ENCODE peak calls at places on chromosome 15, in five cellular contexts. One of them, this sample, is unnamed.

GRCh38 chr15:56815247-56815646 is 81.9 kb upstream of the ZNF280D start:
- DNase-seq in left ventricle myocardium inferior: no peak
- DNase-seq in activated T-helper 9 cell treated with anti-CD3 and anti-CD28 coated beads, Interleukin-2, amount 50 U/mL, for 16 hours: no peak
- DNase-seq in NCI-H2081: no peak
- DNase-seq in ELF-1: no peak
- DNase-seq in this sample: no peak

GRCh38 chr15:73745073-73745472 is 8.1 kb downstream of the INSYN1 start:
- DNase-seq in activated T-helper 9 cell treated with anti-CD3 and anti-CD28 coated beads, Interleukin-2, amount 50 U/mL, for 16 hours: no peak
- DNase-seq in NCI-H2081: no peak
- DNase-seq in ELF-1: no peak
- DNase-seq in left ventricle myocardium inferior: no peak
- DNase-seq in this sample: no peak

GRCh38 chr15:95975212-95975611 is 355.3 kb upstream of the NR2F2 start:
- DNase-seq in left ventricle myocardium inferior: no peak
- DNase-seq in NCI-H2081: no peak
- DNase-seq in activated T-helper 9 cell treated with anti-CD3 and anti-CD28 coated beads, Interleukin-2, amount 50 U/mL, for 16 hours: no peak
- DNase-seq in ELF-1: no peak
- DNase-seq in this sample: no peak

GRCh38 chr15:97259943-97260342 is 700.6 kb upstream of the ARRDC4 start:
- DNase-seq in NCI-H2081: no peak
- DNase-seq in ELF-1: no peak
- DNase-seq in left ventricle myocardium inferior: no peak
- DNase-seq in activated T-helper 9 cell treated with anti-CD3 and anti-CD28 coated beads, Interleukin-2, amount 50 U/mL, for 16 hours: no peak
- DNase-seq in this sample: no peak

GRCh38 chr15:50134524-50135024 is 15.5 kb upstream of the ATP8B4 start:
- DNase-seq in NCI-H2081: no peak
- DNase-seq in left ventricle myocardium inferior: no peak
- DNase-seq in ELF-1: no peak
- DNase-seq in activated T-helper 9 cell treated with anti-CD3 and anti-CD28 coated beads, Interleukin-2, amount 50 U/mL, for 16 hours: no peak
- DNase-seq in this sample: no peak

GRCh38 chr15:68791431-68792283 is 29.0 kb downstream of the ANP32A start:
- DNase-seq in activated T-helper 9 cell treated with anti-CD3 and anti-CD28 coated beads, Interleukin-2, amount 50 U/mL, for 16 hours: peak
- DNase-seq in ELF-1: peak
- DNase-seq in left ventricle myocardium inferior: no peak
- DNase-seq in NCI-H2081: no peak
- DNase-seq in this sample: no peak

GRCh38 chr15:57444877-57445513 is 68.7 kb downstream of the CGNL1 start:
- DNase-seq in NCI-H2081: no peak
- DNase-seq in ELF-1: no peak
- DNase-seq in left ventricle myocardium inferior: no peak
- DNase-seq in activated T-helper 9 cell treated with anti-CD3 and anti-CD28 coated beads, Interleukin-2, amount 50 U/mL, for 16 hours: no peak
- DNase-seq in this sample: no peak

GRCh38 chr15:55357774-55358173 is 38.8 kb downstream of the PIGB start:
- DNase-seq in NCI-H2081: no peak
- DNase-seq in ELF-1: no peak
- DNase-seq in left ventricle myocardium inferior: no peak
- DNase-seq in activated T-helper 9 cell treated with anti-CD3 and anti-CD28 coated beads, Interleukin-2, amount 50 U/mL, for 16 hours: no peak
- DNase-seq in this sample: no peak

GRCh38 chr15:93088981-93089854 is at the start of gene RGMA:
- DNase-seq in NCI-H2081: peak
- DNase-seq in left ventricle myocardium inferior: peak
- DNase-seq in activated T-helper 9 cell treated with anti-CD3 and anti-CD28 coated beads, Interleukin-2, amount 50 U/mL, for 16 hours: no peak
- DNase-seq in ELF-1: peak
- DNase-seq in this sample: no peak

GRCh38 chr15:90364251-90364650 is 12.2 kb downstream of the ZNF774 start:
- DNase-seq in ELF-1: no peak
- DNase-seq in activated T-helper 9 cell treated with anti-CD3 and anti-CD28 coated beads, Interleukin-2, amount 50 U/mL, for 16 hours: no peak
- DNase-seq in left ventricle myocardium inferior: no peak
- DNase-seq in NCI-H2081: no peak
- DNase-seq in this sample: no peak

GRCh38 chr15:89475688-89476087 is 20.7 kb downstream of the RHCG start:
- DNase-seq in ELF-1: peak
- DNase-seq in NCI-H2081: no peak
- DNase-seq in activated T-helper 9 cell treated with anti-CD3 and anti-CD28 coated beads, Interleukin-2, amount 50 U/mL, for 16 hours: no peak
- DNase-seq in left ventricle myocardium inferior: no peak
- DNase-seq in this sample: no peak

GRCh38 chr15:78108300-78109084 is 16.1 kb downstream of the SH2D7 start:
- DNase-seq in activated T-helper 9 cell treated with anti-CD3 and anti-CD28 coated beads, Interleukin-2, amount 50 U/mL, for 16 hours: peak
- DNase-seq in ELF-1: peak
- DNase-seq in left ventricle myocardium inferior: peak
- DNase-seq in NCI-H2081: peak
- DNase-seq in this sample: peak

GRCh38 chr15:74174966-74175270 is 1.4 kb downstream of the ISLR start:
- DNase-seq in activated T-helper 9 cell treated with anti-CD3 and anti-CD28 coated beads, Interleukin-2, amount 50 U/mL, for 16 hours: no peak
- DNase-seq in left ventricle myocardium inferior: no peak
- DNase-seq in ELF-1: no peak
- DNase-seq in NCI-H2081: no peak
- DNase-seq in this sample: peak

GRCh38 chr15:100311829-100312228 is 29.9 kb downstream of the ADAMTS17 start:
- DNase-seq in activated T-helper 9 cell treated with anti-CD3 and anti-CD28 coated beads, Interleukin-2, amount 50 U/mL, for 16 hours: no peak
- DNase-seq in NCI-H2081: peak
- DNase-seq in left ventricle myocardium inferior: no peak
- DNase-seq in ELF-1: no peak
- DNase-seq in this sample: no peak

GRCh38 chr15:62253294-62253693 is 88.2 kb upstream of the C2CD4B start:
- DNase-seq in ELF-1: peak
- DNase-seq in left ventricle myocardium inferior: no peak
- DNase-seq in activated T-helper 9 cell treated with anti-CD3 and anti-CD28 coated beads, Interleukin-2, amount 50 U/mL, for 16 hours: no peak
- DNase-seq in NCI-H2081: no peak
- DNase-seq in this sample: no peak

GRCh38 chr15:76199106-76200082 is 111.9 kb downstream of the ETFA start:
- DNase-seq in activated T-helper 9 cell treated with anti-CD3 and anti-CD28 coated beads, Interleukin-2, amount 50 U/mL, for 16 hours: no peak
- DNase-seq in ELF-1: no peak
- DNase-seq in NCI-H2081: no peak
- DNase-seq in left ventricle myocardium inferior: peak
- DNase-seq in this sample: peak

GRCh38 chr15:81480645-81481053 is 106.6 kb upstream of the TMC3 start:
- DNase-seq in ELF-1: peak
- DNase-seq in left ventricle myocardium inferior: no peak
- DNase-seq in activated T-helper 9 cell treated with anti-CD3 and anti-CD28 coated beads, Interleukin-2, amount 50 U/mL, for 16 hours: no peak
- DNase-seq in NCI-H2081: peak
- DNase-seq in this sample: no peak

GRCh38 chr15:34366271-34367043 is 539 bp downstream of the LPCAT4 start:
- DNase-seq in ELF-1: peak
- DNase-seq in left ventricle myocardium inferior: peak
- DNase-seq in NCI-H2081: peak
- DNase-seq in activated T-helper 9 cell treated with anti-CD3 and anti-CD28 coated beads, Interleukin-2, amount 50 U/mL, for 16 hours: peak
- DNase-seq in this sample: peak

GRCh38 chr15:43943511-43943910 is 116.7 kb downstream of the WDR76 start:
- DNase-seq in ELF-1: no peak
- DNase-seq in left ventricle myocardium inferior: no peak
- DNase-seq in activated T-helper 9 cell treated with anti-CD3 and anti-CD28 coated beads, Interleukin-2, amount 50 U/mL, for 16 hours: no peak
- DNase-seq in NCI-H2081: no peak
- DNase-seq in this sample: no peak

GRCh38 chr15:89766357-89767311 is 9.5 kb upstream of the MESP2 start:
- DNase-seq in left ventricle myocardium inferior: peak
- DNase-seq in activated T-helper 9 cell treated with anti-CD3 and anti-CD28 coated beads, Interleukin-2, amount 50 U/mL, for 16 hours: no peak
- DNase-seq in ELF-1: no peak
- DNase-seq in NCI-H2081: no peak
- DNase-seq in this sample: no peak

GRCh38 chr15:55552926-55553325 is 35.2 kb downstream of the PYGO1 start:
- DNase-seq in activated T-helper 9 cell treated with anti-CD3 and anti-CD28 coated beads, Interleukin-2, amount 50 U/mL, for 16 hours: no peak
- DNase-seq in NCI-H2081: peak
- DNase-seq in left ventricle myocardium inferior: peak
- DNase-seq in ELF-1: peak
- DNase-seq in this sample: no peak

GRCh38 chr15:36953346-36953745 is 147.0 kb downstream of the MEIS2 start:
- DNase-seq in NCI-H2081: no peak
- DNase-seq in activated T-helper 9 cell treated with anti-CD3 and anti-CD28 coated beads, Interleukin-2, amount 50 U/mL, for 16 hours: no peak
- DNase-seq in left ventricle myocardium inferior: no peak
- DNase-seq in ELF-1: no peak
- DNase-seq in this sample: no peak

GRCh38 chr15:90035095-90035834 is 34.1 kb downstream of the ZNF710 start:
- DNase-seq in NCI-H2081: peak
- DNase-seq in activated T-helper 9 cell treated with anti-CD3 and anti-CD28 coated beads, Interleukin-2, amount 50 U/mL, for 16 hours: no peak
- DNase-seq in ELF-1: peak
- DNase-seq in left ventricle myocardium inferior: peak
- DNase-seq in this sample: no peak

GRCh38 chr15:42273900-42274692 is 863 bp upstream of the TMEM87A start:
- DNase-seq in activated T-helper 9 cell treated with anti-CD3 and anti-CD28 coated beads, Interleukin-2, amount 50 U/mL, for 16 hours: peak
- DNase-seq in left ventricle myocardium inferior: peak
- DNase-seq in ELF-1: peak
- DNase-seq in NCI-H2081: peak
- DNase-seq in this sample: peak

GRCh38 chr15:47514251-47514652 is 203.1 kb upstream of the SEMA6D start:
- DNase-seq in NCI-H2081: no peak
- DNase-seq in ELF-1: no peak
- DNase-seq in left ventricle myocardium inferior: no peak
- DNase-seq in activated T-helper 9 cell treated with anti-CD3 and anti-CD28 coated beads, Interleukin-2, amount 50 U/mL, for 16 hours: no peak
- DNase-seq in this sample: no peak

GRCh38 chr15:48722764-48723661 is 77.5 kb upstream of the FBN1 start:
- DNase-seq in activated T-helper 9 cell treated with anti-CD3 and anti-CD28 coated beads, Interleukin-2, amount 50 U/mL, for 16 hours: no peak
- DNase-seq in left ventricle myocardium inferior: no peak
- DNase-seq in NCI-H2081: no peak
- DNase-seq in ELF-1: no peak
- DNase-seq in this sample: no peak

GRCh38 chr15:71093089-71094024 is 21.9 kb upstream of the THSD4 start:
- DNase-seq in NCI-H2081: peak
- DNase-seq in ELF-1: no peak
- DNase-seq in activated T-helper 9 cell treated with anti-CD3 and anti-CD28 coated beads, Interleukin-2, amount 50 U/mL, for 16 hours: no peak
- DNase-seq in left ventricle myocardium inferior: no peak
- DNase-seq in this sample: no peak

GRCh38 chr15:48385431-48385830 is 54.2 kb downstream of the DUT start:
- DNase-seq in ELF-1: no peak
- DNase-seq in NCI-H2081: no peak
- DNase-seq in left ventricle myocardium inferior: no peak
- DNase-seq in activated T-helper 9 cell treated with anti-CD3 and anti-CD28 coated beads, Interleukin-2, amount 50 U/mL, for 16 hours: no peak
- DNase-seq in this sample: no peak

GRCh38 chr15:101027273-101027901 is 108.2 kb downstream of the LRRK1 start:
- DNase-seq in left ventricle myocardium inferior: no peak
- DNase-seq in NCI-H2081: no peak
- DNase-seq in activated T-helper 9 cell treated with anti-CD3 and anti-CD28 coated beads, Interleukin-2, amount 50 U/mL, for 16 hours: no peak
- DNase-seq in ELF-1: peak
- DNase-seq in this sample: peak

GRCh38 chr15:70596354-70597055 is 166.9 kb downstream of the UACA start:
- DNase-seq in ELF-1: no peak
- DNase-seq in activated T-helper 9 cell treated with anti-CD3 and anti-CD28 coated beads, Interleukin-2, amount 50 U/mL, for 16 hours: no peak
- DNase-seq in NCI-H2081: no peak
- DNase-seq in left ventricle myocardium inferior: no peak
- DNase-seq in this sample: no peak

GRCh38 chr15:77168211-77168610 is 97.3 kb upstream of the TSPAN3 start:
- DNase-seq in left ventricle myocardium inferior: no peak
- DNase-seq in ELF-1: no peak
- DNase-seq in activated T-helper 9 cell treated with anti-CD3 and anti-CD28 coated beads, Interleukin-2, amount 50 U/mL, for 16 hours: no peak
- DNase-seq in NCI-H2081: no peak
- DNase-seq in this sample: no peak

GRCh38 chr15:99326235-99326634 is 75.0 kb downstream of the LRRC28 start:
- DNase-seq in activated T-helper 9 cell treated with anti-CD3 and anti-CD28 coated beads, Interleukin-2, amount 50 U/mL, for 16 hours: no peak
- DNase-seq in left ventricle myocardium inferior: no peak
- DNase-seq in ELF-1: no peak
- DNase-seq in NCI-H2081: no peak
- DNase-seq in this sample: no peak

GRCh38 chr15:69114231-69114937 is 46.1 kb upstream of the GLCE start:
- DNase-seq in NCI-H2081: no peak
- DNase-seq in activated T-helper 9 cell treated with anti-CD3 and anti-CD28 coated beads, Interleukin-2, amount 50 U/mL, for 16 hours: no peak
- DNase-seq in left ventricle myocardium inferior: no peak
- DNase-seq in ELF-1: peak
- DNase-seq in this sample: no peak

GRCh38 chr15:77831989-77832388 is 199.3 kb upstream of the LINGO1 start:
- DNase-seq in NCI-H2081: no peak
- DNase-seq in ELF-1: no peak
- DNase-seq in left ventricle myocardium inferior: no peak
- DNase-seq in activated T-helper 9 cell treated with anti-CD3 and anti-CD28 coated beads, Interleukin-2, amount 50 U/mL, for 16 hours: no peak
- DNase-seq in this sample: no peak

GRCh38 chr15:37100109-37100873 is at the start of gene MEIS2:
- DNase-seq in ELF-1: peak
- DNase-seq in activated T-helper 9 cell treated with anti-CD3 and anti-CD28 coated beads, Interleukin-2, amount 50 U/mL, for 16 hours: no peak
- DNase-seq in NCI-H2081: peak
- DNase-seq in left ventricle myocardium inferior: peak
- DNase-seq in this sample: peak

GRCh38 chr15:99446565-99447496 is 119.0 kb upstream of the MEF2A start:
- DNase-seq in activated T-helper 9 cell treated with anti-CD3 and anti-CD28 coated beads, Interleukin-2, amount 50 U/mL, for 16 hours: no peak
- DNase-seq in left ventricle myocardium inferior: no peak
- DNase-seq in NCI-H2081: peak
- DNase-seq in ELF-1: no peak
- DNase-seq in this sample: peak

GRCh38 chr15:62558640-62559039 is 393.6 kb upstream of the C2CD4B start:
- DNase-seq in NCI-H2081: no peak
- DNase-seq in left ventricle myocardium inferior: no peak
- DNase-seq in ELF-1: no peak
- DNase-seq in activated T-helper 9 cell treated with anti-CD3 and anti-CD28 coated beads, Interleukin-2, amount 50 U/mL, for 16 hours: no peak
- DNase-seq in this sample: no peak

GRCh38 chr15:61038910-61039309 is 190.2 kb downstream of the RORA start:
- DNase-seq in ELF-1: no peak
- DNase-seq in left ventricle myocardium inferior: no peak
- DNase-seq in NCI-H2081: no peak
- DNase-seq in activated T-helper 9 cell treated with anti-CD3 and anti-CD28 coated beads, Interleukin-2, amount 50 U/mL, for 16 hours: no peak
- DNase-seq in this sample: no peak

This sample was measured in mesenteric fat pad.